ENCODE peak calls at places on chromosome 11, in eight cellular contexts. One of them, this sample, is unnamed.

GRCh38 chr11:111098091-111098490 is 147.4 kb upstream of the POU2AF2 start:
- DNase-seq in GF-D8: no peak
- DNase-seq in mesothelial cell of epicardium: no peak
- DNase-seq in H4: no peak
- DNase-seq in tibial nerve: no peak
- DNase-seq in brain microvascular endothelial cell: no peak
- DNase-seq in lower lobe of right lung: no peak
- DNase-seq in amniotic stem cell: no peak
- DNase-seq in this sample: no peak

GRCh38 chr11:1152316-1153104 is 5.2 kb upstream of the MUC5AC start:
- DNase-seq in GF-D8: no peak
- DNase-seq in mesothelial cell of epicardium: peak; percentile 34
- DNase-seq in H4: peak; percentile 50
- DNase-seq in tibial nerve: no peak
- DNase-seq in brain microvascular endothelial cell: peak; percentile 65
- DNase-seq in lower lobe of right lung: no peak
- DNase-seq in amniotic stem cell: no peak
- DNase-seq in this sample: peak; percentile 11

GRCh38 chr11:126139541-126140091 is 71.8 kb downstream of the RPUSD4 start:
- DNase-seq in GF-D8: no peak
- DNase-seq in mesothelial cell of epicardium: no peak
- DNase-seq in H4: no peak
- DNase-seq in tibial nerve: no peak
- DNase-seq in brain microvascular endothelial cell: no peak
- DNase-seq in lower lobe of right lung: no peak
- DNase-seq in amniotic stem cell: no peak
- DNase-seq in this sample: no peak

GRCh38 chr11:81979444-81979843 is 754.2 kb downstream of the FAM181B start:
- DNase-seq in GF-D8: no peak
- DNase-seq in mesothelial cell of epicardium: no peak
- DNase-seq in H4: no peak
- DNase-seq in tibial nerve: no peak
- DNase-seq in brain microvascular endothelial cell: no peak
- DNase-seq in lower lobe of right lung: no peak
- DNase-seq in amniotic stem cell: no peak
- DNase-seq in this sample: no peak

GRCh38 chr11:35141538-35141937 is 2.6 kb downstream of the CD44 start:
- DNase-seq in GF-D8: peak; percentile 0
- DNase-seq in mesothelial cell of epicardium: no peak
- DNase-seq in H4: no peak
- DNase-seq in tibial nerve: peak; percentile 52
- DNase-seq in brain microvascular endothelial cell: no peak
- DNase-seq in lower lobe of right lung: peak; percentile 85
- DNase-seq in amniotic stem cell: no peak
- DNase-seq in this sample: peak; percentile 20

GRCh38 chr11:73034777-73035176 is 107.3 kb downstream of the FCHSD2 start:
- DNase-seq in GF-D8: no peak
- DNase-seq in mesothelial cell of epicardium: no peak
- DNase-seq in H4: no peak
- DNase-seq in tibial nerve: no peak
- DNase-seq in brain microvascular endothelial cell: no peak
- DNase-seq in lower lobe of right lung: no peak
- DNase-seq in amniotic stem cell: no peak
- DNase-seq in this sample: no peak

GRCh38 chr11:10514713-10515112 is 26.3 kb downstream of the RNF141 start:
- DNase-seq in GF-D8: no peak
- DNase-seq in mesothelial cell of epicardium: no peak
- DNase-seq in H4: no peak
- DNase-seq in tibial nerve: no peak
- DNase-seq in brain microvascular endothelial cell: peak; percentile 45
- DNase-seq in lower lobe of right lung: no peak
- DNase-seq in amniotic stem cell: no peak
- DNase-seq in this sample: no peak

GRCh38 chr11:74570266-74571061 is 21.9 kb upstream of the POLD3 start:
- DNase-seq in GF-D8: no peak
- DNase-seq in mesothelial cell of epicardium: no peak
- DNase-seq in H4: peak; percentile 49
- DNase-seq in tibial nerve: peak; percentile 30
- DNase-seq in brain microvascular endothelial cell: peak; percentile 58
- DNase-seq in lower lobe of right lung: no peak
- DNase-seq in amniotic stem cell: peak; percentile 23
- DNase-seq in this sample: no peak

GRCh38 chr11:69638941-69639681 is 1.8 kb upstream of the CCND1 start:
- DNase-seq in GF-D8: no peak
- DNase-seq in mesothelial cell of epicardium: peak; percentile 94
- DNase-seq in H4: peak; percentile 94
- DNase-seq in tibial nerve: peak; percentile 85
- DNase-seq in brain microvascular endothelial cell: peak; percentile 97
- DNase-seq in lower lobe of right lung: peak; percentile 95
- DNase-seq in amniotic stem cell: peak; percentile 97
- DNase-seq in this sample: no peak

GRCh38 chr11:69700278-69701140 is 3.3 kb downstream of the FGF19 start:
- DNase-seq in GF-D8: no peak
- DNase-seq in mesothelial cell of epicardium: peak; percentile 70
- DNase-seq in H4: peak; percentile 68
- DNase-seq in tibial nerve: peak; percentile 19
- DNase-seq in brain microvascular endothelial cell: peak; percentile 56
- DNase-seq in lower lobe of right lung: peak; percentile 72
- DNase-seq in amniotic stem cell: no peak
- DNase-seq in this sample: no peak

GRCh38 chr11:75277991-75278790 is 37.6 kb downstream of the TPBGL start:
- DNase-seq in GF-D8: no peak
- DNase-seq in mesothelial cell of epicardium: no peak
- DNase-seq in H4: no peak
- DNase-seq in tibial nerve: no peak
- DNase-seq in brain microvascular endothelial cell: no peak
- DNase-seq in lower lobe of right lung: no peak
- DNase-seq in amniotic stem cell: no peak
- DNase-seq in this sample: no peak

GRCh38 chr11:1639102-1639620 is 9.6 kb downstream of the KRTAP5-5 start:
- DNase-seq in GF-D8: no peak
- DNase-seq in mesothelial cell of epicardium: no peak
- DNase-seq in H4: no peak
- DNase-seq in tibial nerve: no peak
- DNase-seq in brain microvascular endothelial cell: no peak
- DNase-seq in lower lobe of right lung: no peak
- DNase-seq in amniotic stem cell: no peak
- DNase-seq in this sample: no peak

GRCh38 chr11:76588455-76589325 is 81.9 kb downstream of the LRRC32 start:
- DNase-seq in GF-D8: peak; percentile 92
- DNase-seq in mesothelial cell of epicardium: no peak
- DNase-seq in H4: no peak
- DNase-seq in tibial nerve: peak; percentile 36
- DNase-seq in brain microvascular endothelial cell: peak; percentile 59
- DNase-seq in lower lobe of right lung: peak; percentile 79
- DNase-seq in amniotic stem cell: no peak
- DNase-seq in this sample: peak; percentile 95

GRCh38 chr11:33214187-33214586 is 43.0 kb upstream of the HIPK3 start:
- DNase-seq in GF-D8: peak; percentile 9
- DNase-seq in mesothelial cell of epicardium: no peak
- DNase-seq in H4: no peak
- DNase-seq in tibial nerve: no peak
- DNase-seq in brain microvascular endothelial cell: no peak
- DNase-seq in lower lobe of right lung: no peak
- DNase-seq in amniotic stem cell: no peak
- DNase-seq in this sample: no peak

GRCh38 chr11:85822814-85823213 is 11.9 kb upstream of the SYTL2 start:
- DNase-seq in GF-D8: no peak
- DNase-seq in mesothelial cell of epicardium: no peak
- DNase-seq in H4: peak; percentile 65
- DNase-seq in tibial nerve: no peak
- DNase-seq in brain microvascular endothelial cell: peak; percentile 49
- DNase-seq in lower lobe of right lung: no peak
- DNase-seq in amniotic stem cell: no peak
- DNase-seq in this sample: no peak

GRCh38 chr11:117157507-117157906 is 13.4 kb downstream of the PAFAH1B2 start:
- DNase-seq in GF-D8: no peak
- DNase-seq in mesothelial cell of epicardium: no peak
- DNase-seq in H4: no peak
- DNase-seq in tibial nerve: no peak
- DNase-seq in brain microvascular endothelial cell: no peak
- DNase-seq in lower lobe of right lung: no peak
- DNase-seq in amniotic stem cell: no peak
- DNase-seq in this sample: no peak

GRCh38 chr11:64686466-64687175 is 36.4 kb downstream of the NRXN2 start:
- DNase-seq in GF-D8: no peak
- DNase-seq in mesothelial cell of epicardium: no peak
- DNase-seq in H4: no peak
- DNase-seq in tibial nerve: no peak
- DNase-seq in brain microvascular endothelial cell: no peak
- DNase-seq in lower lobe of right lung: no peak
- DNase-seq in amniotic stem cell: no peak
- DNase-seq in this sample: no peak

GRCh38 chr11:59097113-59097708 is 9.8 kb upstream of the FAM111B start:
- DNase-seq in GF-D8: peak; percentile 12
- DNase-seq in mesothelial cell of epicardium: peak; percentile 55
- DNase-seq in H4: peak; percentile 38
- DNase-seq in tibial nerve: peak; percentile 77
- DNase-seq in brain microvascular endothelial cell: peak; percentile 69
- DNase-seq in lower lobe of right lung: peak; percentile 57
- DNase-seq in amniotic stem cell: no peak
- DNase-seq in this sample: peak; percentile 28

GRCh38 chr11:91136631-91137030 is 913.8 kb upstream of the CHORDC1 start:
- DNase-seq in GF-D8: no peak
- DNase-seq in mesothelial cell of epicardium: no peak
- DNase-seq in H4: peak; percentile 24
- DNase-seq in tibial nerve: no peak
- DNase-seq in brain microvascular endothelial cell: no peak
- DNase-seq in lower lobe of right lung: no peak
- DNase-seq in amniotic stem cell: no peak
- DNase-seq in this sample: no peak

GRCh38 chr11:110362916-110363574 is 66.6 kb upstream of the RDX start:
- DNase-seq in GF-D8: no peak
- DNase-seq in mesothelial cell of epicardium: no peak
- DNase-seq in H4: peak; percentile 83
- DNase-seq in tibial nerve: no peak
- DNase-seq in brain microvascular endothelial cell: peak; percentile 3
- DNase-seq in lower lobe of right lung: no peak
- DNase-seq in amniotic stem cell: no peak
- DNase-seq in this sample: no peak

GRCh38 chr11:103825469-103825868 is 211.0 kb upstream of the DDI1 start:
- DNase-seq in GF-D8: no peak
- DNase-seq in mesothelial cell of epicardium: no peak
- DNase-seq in H4: no peak
- DNase-seq in tibial nerve: no peak
- DNase-seq in brain microvascular endothelial cell: no peak
- DNase-seq in lower lobe of right lung: no peak
- DNase-seq in amniotic stem cell: no peak
- DNase-seq in this sample: no peak

GRCh38 chr11:117096140-117096972 is 1.9 kb downstream of the SIK3 start:
- DNase-seq in GF-D8: peak; percentile 74
- DNase-seq in mesothelial cell of epicardium: no peak
- DNase-seq in H4: no peak
- DNase-seq in tibial nerve: no peak
- DNase-seq in brain microvascular endothelial cell: no peak
- DNase-seq in lower lobe of right lung: no peak
- DNase-seq in amniotic stem cell: no peak
- DNase-seq in this sample: peak; percentile 73

GRCh38 chr11:122512688-122513087 is 142.8 kb upstream of the UBASH3B start:
- DNase-seq in GF-D8: no peak
- DNase-seq in mesothelial cell of epicardium: no peak
- DNase-seq in H4: no peak
- DNase-seq in tibial nerve: no peak
- DNase-seq in brain microvascular endothelial cell: no peak
- DNase-seq in lower lobe of right lung: no peak
- DNase-seq in amniotic stem cell: no peak
- DNase-seq in this sample: no peak

GRCh38 chr11:69049490-69049867 is 747 bp downstream of the TPCN2 start:
- DNase-seq in GF-D8: peak; percentile 33
- DNase-seq in mesothelial cell of epicardium: no peak
- DNase-seq in H4: no peak
- DNase-seq in tibial nerve: no peak
- DNase-seq in brain microvascular endothelial cell: no peak
- DNase-seq in lower lobe of right lung: peak; percentile 74
- DNase-seq in amniotic stem cell: no peak
- DNase-seq in this sample: no peak

GRCh38 chr11:3996651-3997050 is 97.9 kb upstream of the RRM1 start:
- DNase-seq in GF-D8: no peak
- DNase-seq in mesothelial cell of epicardium: no peak
- DNase-seq in H4: no peak
- DNase-seq in tibial nerve: no peak
- DNase-seq in brain microvascular endothelial cell: no peak
- DNase-seq in lower lobe of right lung: no peak
- DNase-seq in amniotic stem cell: no peak
- DNase-seq in this sample: no peak

GRCh38 chr11:326842-327580 is 6.4 kb upstream of the IFITM3 start:
- DNase-seq in GF-D8: peak; percentile 42
- DNase-seq in mesothelial cell of epicardium: no peak
- DNase-seq in H4: no peak
- DNase-seq in tibial nerve: peak; percentile 91
- DNase-seq in brain microvascular endothelial cell: peak; percentile 59
- DNase-seq in lower lobe of right lung: peak; percentile 88
- DNase-seq in amniotic stem cell: no peak
- DNase-seq in this sample: no peak

GRCh38 chr11:110852925-110853324 is 140.7 kb upstream of the ARHGAP20 start:
- DNase-seq in GF-D8: no peak
- DNase-seq in mesothelial cell of epicardium: no peak
- DNase-seq in H4: no peak
- DNase-seq in tibial nerve: no peak
- DNase-seq in brain microvascular endothelial cell: no peak
- DNase-seq in lower lobe of right lung: no peak
- DNase-seq in amniotic stem cell: no peak
- DNase-seq in this sample: no peak

GRCh38 chr11:82080160-82080559 is 653.5 kb downstream of the FAM181B start:
- DNase-seq in GF-D8: no peak
- DNase-seq in mesothelial cell of epicardium: no peak
- DNase-seq in H4: peak; percentile 4
- DNase-seq in tibial nerve: no peak
- DNase-seq in brain microvascular endothelial cell: peak; percentile 29
- DNase-seq in lower lobe of right lung: no peak
- DNase-seq in amniotic stem cell: no peak
- DNase-seq in this sample: no peak

GRCh38 chr11:71951741-71952310 is 23.0 kb downstream of the RNF121 start:
- DNase-seq in GF-D8: no peak
- DNase-seq in mesothelial cell of epicardium: no peak
- DNase-seq in H4: no peak
- DNase-seq in tibial nerve: no peak
- DNase-seq in brain microvascular endothelial cell: no peak
- DNase-seq in lower lobe of right lung: no peak
- DNase-seq in amniotic stem cell: no peak
- DNase-seq in this sample: no peak

GRCh38 chr11:93329936-93330445 is 551 bp upstream of the DEUP1 start:
- DNase-seq in GF-D8: no peak
- DNase-seq in mesothelial cell of epicardium: no peak
- DNase-seq in H4: no peak
- DNase-seq in tibial nerve: no peak
- DNase-seq in brain microvascular endothelial cell: no peak
- DNase-seq in lower lobe of right lung: no peak
- DNase-seq in amniotic stem cell: no peak
- DNase-seq in this sample: no peak

GRCh38 chr11:46393231-46393616 is 1.6 kb upstream of the CHRM4 start:
- DNase-seq in GF-D8: no peak
- DNase-seq in mesothelial cell of epicardium: no peak
- DNase-seq in H4: no peak
- DNase-seq in tibial nerve: no peak
- DNase-seq in brain microvascular endothelial cell: no peak
- DNase-seq in lower lobe of right lung: no peak
- DNase-seq in amniotic stem cell: no peak
- DNase-seq in this sample: no peak

GRCh38 chr11:12835286-12835685 is 161.1 kb downstream of the TEAD1 start:
- DNase-seq in GF-D8: no peak
- DNase-seq in mesothelial cell of epicardium: no peak
- DNase-seq in H4: peak; percentile 53
- DNase-seq in tibial nerve: no peak
- DNase-seq in brain microvascular endothelial cell: no peak
- DNase-seq in lower lobe of right lung: peak; percentile 66
- DNase-seq in amniotic stem cell: no peak
- DNase-seq in this sample: no peak

GRCh38 chr11:44608654-44609027 is 43.2 kb downstream of the CD82 start:
- DNase-seq in GF-D8: no peak
- DNase-seq in mesothelial cell of epicardium: no peak
- DNase-seq in H4: no peak
- DNase-seq in tibial nerve: no peak
- DNase-seq in brain microvascular endothelial cell: no peak
- DNase-seq in lower lobe of right lung: no peak
- DNase-seq in amniotic stem cell: no peak
- DNase-seq in this sample: no peak

This sample was measured in KG1.